ENCODE peak calls at places on chromosomes 11 and 22, in six cellular contexts. L is HepG2, I is HCT116, N is stomach, O is suprapubic skin, M is upper lobe of left lung. F is an unnamed sample.

GRCh38 chr11:6321961-6322362 is 1.7 kb upstream of the CAVIN3 start:
- DNase-seq in L (no peak), I (peak; percentile 52), N (no peak), O (no peak), M (no peak), F (no peak)

GRCh38 chr11:112297248-112297866 is 36.7 kb upstream of the PLET1 start:
- DNase-seq in L (no peak), I (no peak), N (no peak), O (no peak), M (no peak), F (no peak)

GRCh38 chr11:33778682-33779081 is 4.4 kb upstream of the FBXO3 start:
- DNase-seq in L (no peak), I (no peak), N (no peak), O (no peak), M (no peak), F (no peak)

GRCh38 chr22:50136431-50137047 is 34.0 kb upstream of the PANX2 start:
- DNase-seq in L (no peak), I (no peak), N (no peak), O (no peak), M (no peak), F (no peak)

GRCh38 chr22:36578619-36579018 is 49.7 kb upstream of the EIF3D start:
- DNase-seq in L (no peak), I (no peak), N (no peak), O (no peak), M (no peak), F (no peak)

GRCh38 chr11:28110108-28110838 is 2.1 kb downstream of the METTL15 start:
- DNase-seq in L (peak; percentile 68), I (peak; percentile 65), N (peak; percentile 77), O (peak; percentile 77), M (peak; percentile 21), F (peak; percentile 7)

GRCh38 chr11:86940122-86940777 is 14.9 kb downstream of the FZD4 start:
- DNase-seq in L (peak; percentile 74), I (no peak), N (peak; percentile 57), O (no peak), M (no peak), F (no peak)

GRCh38 chr11:47941907-47942558 is 38.3 kb upstream of the PTPRJ start:
- DNase-seq in L (peak; percentile 68), I (no peak), N (no peak), O (no peak), M (no peak), F (no peak)

GRCh38 chr22:39242809-39243442 is 1.9 kb downstream of the PDGFB start:
- DNase-seq in L (peak; percentile 60), I (no peak), N (peak; percentile 73), O (no peak), M (peak; percentile 86), F (no peak)

GRCh38 chr11:20134991-20135736 is 25.1 kb downstream of the DBX1 start:
- DNase-seq in L (no peak), I (no peak), N (no peak), O (no peak), M (no peak), F (no peak)

GRCh38 chr11:118049771-118050170 is 27.1 kb upstream of the TMPRSS4 start:
- DNase-seq in L (no peak), I (no peak), N (peak; percentile 4), O (no peak), M (no peak), F (no peak)

GRCh38 chr22:22076937-22077703 is 94.5 kb upstream of the TOP3B start:
- DNase-seq in L (no peak), I (no peak), N (no peak), O (no peak), M (no peak), F (no peak)

GRCh38 chr11:6862961-6863360 is at the start of gene OR10A2:
- DNase-seq in L (no peak), I (no peak), N (no peak), O (no peak), M (no peak), F (no peak)

GRCh38 chr11:69880803-69881445 is 61.7 kb upstream of the FGF3 start:
- DNase-seq in L (no peak), I (no peak), N (no peak), O (peak; percentile 33), M (peak; percentile 43), F (no peak)

GRCh38 chr22:25680949-25681348 is 61.0 kb upstream of the MYO18B start:
- DNase-seq in L (no peak), I (no peak), N (no peak), O (no peak), M (no peak), F (no peak)

DNA sequence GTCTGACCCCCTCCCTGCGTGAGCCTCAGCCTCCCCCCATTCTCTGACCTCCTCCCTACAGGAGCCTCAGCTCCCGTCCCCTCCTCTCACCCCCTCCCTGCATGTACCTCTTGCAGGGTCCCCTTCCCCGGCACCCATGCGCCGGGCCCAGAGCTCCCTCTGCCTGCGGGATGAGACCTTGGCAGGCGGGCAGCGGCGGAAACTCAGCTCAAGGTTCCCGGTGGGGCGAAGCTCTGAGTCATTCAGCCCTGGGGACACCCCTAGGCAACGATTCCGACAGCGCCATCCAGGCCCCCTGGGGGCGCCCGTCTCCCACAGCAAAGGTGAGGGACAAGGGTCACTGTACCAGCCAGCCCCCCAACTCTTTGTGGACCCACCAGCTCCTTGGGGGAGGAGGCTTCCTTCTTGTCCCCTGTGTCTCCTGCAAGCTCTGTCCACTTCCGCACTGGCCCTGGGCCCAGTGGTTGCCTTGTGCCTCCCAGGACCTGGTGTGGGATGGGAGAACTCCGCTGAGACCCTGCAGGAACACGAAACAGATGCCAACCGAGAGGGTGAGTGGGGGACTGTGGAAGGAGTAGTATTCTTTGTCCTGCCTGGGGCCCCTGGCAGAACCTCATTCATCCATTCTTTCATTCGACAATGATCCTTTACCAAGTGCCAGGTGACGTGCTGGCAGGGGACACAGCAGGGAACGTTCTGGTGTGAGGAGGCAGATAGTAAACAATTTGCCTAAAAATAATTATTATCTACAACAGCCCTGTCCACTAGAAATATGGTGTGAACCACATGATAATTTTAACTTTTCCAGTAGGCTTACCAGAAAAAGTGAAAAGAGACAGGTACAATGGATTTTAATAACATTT is 3.7 kb upstream of the RPS6KA4 start:
- DNase-seq in L (peak; percentile 79), I (peak; percentile 60), N (peak; percentile 85), O (no peak), M (peak; percentile 89), F (peak; percentile 84)
- TF ChIP-seq POLR2A in L (no peak), I (no peak), N (no peak), O (no peak), M (no peak), F (no peak)

GRCh38 chr22:43535336-43535735 is 123.5 kb downstream of the MPPED1 start:
- DNase-seq in L (no peak), I (no peak), N (peak; percentile 9), O (no peak), M (no peak), F (no peak)

GRCh38 chr22:43534916-43535315 is 123.1 kb downstream of the MPPED1 start:
- DNase-seq in L (no peak), I (no peak), N (peak; percentile 11), O (no peak), M (no peak), F (no peak)

GRCh38 chr22:43532301-43533050 is 120.7 kb downstream of the MPPED1 start:
- DNase-seq in L (no peak), I (no peak), N (no peak), O (no peak), M (no peak), F (no peak)

GRCh38 chr22:43533131-43533530 is 121.3 kb downstream of the MPPED1 start:
- DNase-seq in L (no peak), I (no peak), N (no peak), O (no peak), M (no peak), F (no peak)

GRCh38 chr22:43533656-43534428 is 122.0 kb downstream of the MPPED1 start:
- DNase-seq in L (no peak), I (no peak), N (no peak), O (no peak), M (no peak), F (no peak)
- TF ChIP-seq POLR2AphosphoS5 in L (no peak), I (no peak), N (no peak), O (no peak), M (no peak), F (no peak)

DNA sequence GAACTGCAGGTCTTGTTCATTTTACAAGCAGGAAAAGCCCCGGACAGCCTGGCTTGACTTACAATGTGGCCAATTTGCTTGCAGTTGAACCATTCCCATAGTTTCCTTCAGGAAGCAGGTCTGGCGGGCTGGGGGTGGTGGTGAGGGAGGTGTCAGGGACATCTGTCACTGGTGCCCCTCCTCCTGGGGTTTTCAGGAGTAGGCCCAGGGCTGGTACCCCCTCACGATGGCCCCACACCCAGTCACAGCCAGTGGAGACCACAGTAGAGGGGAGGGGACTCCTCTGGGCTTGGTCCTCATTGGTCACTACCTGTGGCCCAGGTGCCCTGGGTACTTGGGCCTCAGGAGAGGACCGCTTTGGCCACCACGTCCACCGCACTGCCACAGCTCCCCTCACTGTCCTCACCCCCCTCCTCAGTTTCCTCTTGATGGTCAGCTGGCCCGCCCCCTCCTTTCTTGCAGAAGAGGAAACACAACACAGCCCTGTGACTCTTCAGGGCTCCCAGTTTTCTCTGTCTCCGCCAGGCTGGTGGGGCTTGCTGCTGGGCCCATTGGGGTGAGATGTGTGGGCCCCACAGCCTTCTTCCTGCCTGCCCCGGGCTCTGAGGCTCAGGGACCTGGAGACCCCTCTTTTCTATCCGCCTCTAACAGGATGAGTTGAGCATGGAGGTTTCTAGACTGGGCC is 39.8 kb upstream of the SHISAL1 start:
- DNase-seq in L (no peak), I (no peak), N (no peak), O (no peak), M (no peak), F (no peak)
- TF ChIP-seq POLR2A in L (no peak), I (no peak), N (no peak), O (no peak), M (no peak), F (no peak)

DNA sequence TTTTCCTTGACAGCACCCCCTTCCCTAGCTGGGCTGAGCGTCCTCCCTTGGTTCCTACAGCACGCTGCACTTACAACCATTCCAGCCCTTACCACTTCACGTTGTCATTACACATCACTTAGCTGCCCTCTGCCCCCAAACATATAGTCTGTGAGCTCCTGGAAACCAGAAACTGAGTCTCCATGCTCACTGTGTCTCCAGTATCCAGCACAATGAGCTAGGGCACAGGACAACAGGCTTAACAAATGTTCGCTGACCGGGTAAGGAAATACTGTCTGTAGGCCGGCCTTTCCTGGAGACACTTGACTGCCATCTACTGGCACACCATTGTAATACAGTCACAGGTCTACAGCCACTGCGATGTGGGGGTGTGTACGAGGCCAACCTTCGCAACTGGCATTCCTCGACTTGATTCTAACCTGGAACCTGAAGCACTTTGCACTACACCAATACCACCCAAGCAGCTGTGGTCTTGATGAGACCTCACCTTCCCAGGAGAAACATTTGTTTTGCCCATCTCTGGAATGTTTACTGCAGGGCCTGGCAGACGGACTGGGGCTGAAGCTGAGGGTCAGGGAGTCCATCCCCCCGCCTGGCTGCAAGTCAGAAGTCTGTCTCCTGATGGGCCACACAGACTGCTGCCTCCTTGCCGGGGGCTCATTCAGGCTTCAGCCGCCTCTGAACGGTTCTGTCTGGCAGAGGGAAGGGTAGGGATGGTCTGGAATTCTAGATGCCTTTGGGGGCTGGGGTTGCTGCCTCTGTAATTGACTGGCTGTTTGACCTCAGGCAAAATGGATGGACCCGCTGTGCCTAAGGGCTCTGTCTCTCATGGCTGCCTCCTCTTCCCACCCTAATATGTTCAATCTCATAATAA is 72.0 kb downstream of the SYN3 start:
- DNase-seq in L (peak; percentile 70), I (peak; percentile 57), N (peak; percentile 58), O (peak; percentile 79), M (no peak), F (peak; percentile 33)
- TF ChIP-seq POLR2AphosphoS5 in L (no peak), I (no peak), N (no peak), O (no peak), M (no peak), F (no peak)

F was measured in GM12891.